ENCODE peak calls at places on chromosomes 2 and 18, in four cellular contexts. C is foreskin fibroblast, Y is Kasumi-1, A is anterior cingulate cortex. G is an unnamed sample.

GRCh38 chr2:170155022-170155722 is 22.8 kb upstream of the MYO3B start:
- DNase-seq in C (peak), Y (peak), A (no peak), G (no peak)

GRCh38 chr18:36752929-36753865 is 75.6 kb downstream of the TPGS2 start:
- DNase-seq in A (no peak), C (no peak), Y (no peak), G (no peak)

GRCh38 chr2:128449226-128450061 is 130.8 kb upstream of the HS6ST1 start:
- DNase-seq in Y (no peak), A (no peak), C (no peak), G (no peak)

GRCh38 chr2:173851256-173851655 is 113.9 kb downstream of the SP3 start:
- DNase-seq in C (no peak), A (no peak), Y (no peak), G (no peak)

GRCh38 chr18:75896865-75897264 is 469.4 kb upstream of the SMIM21 start:
- DNase-seq in C (no peak), A (no peak), Y (no peak), G (peak)

GRCh38 chr18:31041346-31042067 is 1.0 kb downstream of the DSC3 start:
- DNase-seq in C (no peak), A (no peak), Y (no peak), G (no peak)

GRCh38 chr18:28175930-28176673 is 828 bp downstream of the CDH2 start:
- DNase-seq in A (peak), C (peak), Y (no peak), G (peak)

GRCh38 chr2:8089596-8089995 is 592.3 kb upstream of the ID2 start:
- DNase-seq in Y (no peak), A (no peak), C (peak), G (no peak)

GRCh38 chr2:33059452-33060156 is 112.9 kb downstream of the LTBP1 start:
- DNase-seq in Y (no peak), A (no peak), C (no peak), G (no peak)

GRCh38 chr2:70565039-70565731 is 11.6 kb upstream of the TGFA start:
- DNase-seq in A (peak), Y (no peak), C (no peak), G (no peak)